ENCODE peak calls at places on chromosome 19, in seven cellular contexts. One of them, this sample, is unnamed.

GRCh38 chr19:3936506-3937442 is 3.9 kb downstream of the NMRK2 start:
- DNase-seq in Ammon's horn: no peak
- DNase-seq in mesenteric fat pad: no peak
- DNase-seq in GM23338: no peak
- DNase-seq in EL: no peak
- DNase-seq in C1 segment of cervical spinal cord: no peak
- DNase-seq in activated CD4-positive, alpha-beta T cell treated with anti-CD3 and anti-CD28 coated beads, Interleukin-2, amount 10 ng/mL, durations not matched to agents 7 days and 5 days: no peak
- DNase-seq in this sample: no peak

GRCh38 chr19:10686661-10687517 is 14.3 kb upstream of the QTRT1 start:
- DNase-seq in Ammon's horn: peak
- DNase-seq in GM23338: no peak
- DNase-seq in EL: no peak
- DNase-seq in C1 segment of cervical spinal cord: peak
- DNase-seq in mesenteric fat pad: no peak
- DNase-seq in activated CD4-positive, alpha-beta T cell treated with anti-CD3 and anti-CD28 coated beads, Interleukin-2, amount 10 ng/mL, durations not matched to agents 7 days and 5 days: no peak
- DNase-seq in this sample: no peak

GRCh38 chr19:45011959-45012358 is 10.7 kb downstream of the RELB start:
- DNase-seq in GM23338: peak
- DNase-seq in Ammon's horn: no peak
- DNase-seq in mesenteric fat pad: no peak
- DNase-seq in activated CD4-positive, alpha-beta T cell treated with anti-CD3 and anti-CD28 coated beads, Interleukin-2, amount 10 ng/mL, durations not matched to agents 7 days and 5 days: no peak
- DNase-seq in EL: no peak
- DNase-seq in C1 segment of cervical spinal cord: no peak
- DNase-seq in this sample: no peak

GRCh38 chr19:55178781-55179569 is 1.1 kb downstream of the SYT5 start:
- DNase-seq in activated CD4-positive, alpha-beta T cell treated with anti-CD3 and anti-CD28 coated beads, Interleukin-2, amount 10 ng/mL, durations not matched to agents 7 days and 5 days: peak
- DNase-seq in Ammon's horn: peak
- DNase-seq in mesenteric fat pad: no peak
- DNase-seq in C1 segment of cervical spinal cord: peak
- DNase-seq in GM23338: peak
- DNase-seq in EL: peak
- DNase-seq in this sample: peak

GRCh38 chr19:49912965-49913685 is 15.9 kb upstream of the ATF5 start:
- DNase-seq in EL: no peak
- DNase-seq in activated CD4-positive, alpha-beta T cell treated with anti-CD3 and anti-CD28 coated beads, Interleukin-2, amount 10 ng/mL, durations not matched to agents 7 days and 5 days: no peak
- DNase-seq in mesenteric fat pad: no peak
- DNase-seq in C1 segment of cervical spinal cord: no peak
- DNase-seq in Ammon's horn: no peak
- DNase-seq in GM23338: peak
- DNase-seq in this sample: peak

GRCh38 chr19:13176345-13176744 is 26.1 kb downstream of the IER2 start:
- DNase-seq in C1 segment of cervical spinal cord: no peak
- DNase-seq in EL: no peak
- DNase-seq in activated CD4-positive, alpha-beta T cell treated with anti-CD3 and anti-CD28 coated beads, Interleukin-2, amount 10 ng/mL, durations not matched to agents 7 days and 5 days: no peak
- DNase-seq in GM23338: no peak
- DNase-seq in mesenteric fat pad: no peak
- DNase-seq in Ammon's horn: no peak
- DNase-seq in this sample: no peak

GRCh38 chr19:41771410-41771809 is 16.1 kb downstream of the CEACAM6 start:
- DNase-seq in Ammon's horn: no peak
- DNase-seq in mesenteric fat pad: no peak
- DNase-seq in activated CD4-positive, alpha-beta T cell treated with anti-CD3 and anti-CD28 coated beads, Interleukin-2, amount 10 ng/mL, durations not matched to agents 7 days and 5 days: no peak
- DNase-seq in EL: no peak
- DNase-seq in C1 segment of cervical spinal cord: no peak
- DNase-seq in GM23338: no peak
- DNase-seq in this sample: no peak

GRCh38 chr19:51777570-51778460 is 16.8 kb downstream of the FPR2 start:
- DNase-seq in GM23338: peak
- DNase-seq in mesenteric fat pad: no peak
- DNase-seq in EL: peak
- DNase-seq in Ammon's horn: peak
- DNase-seq in C1 segment of cervical spinal cord: peak
- DNase-seq in activated CD4-positive, alpha-beta T cell treated with anti-CD3 and anti-CD28 coated beads, Interleukin-2, amount 10 ng/mL, durations not matched to agents 7 days and 5 days: peak
- DNase-seq in this sample: peak

GRCh38 chr19:48511321-48511731 is 309 bp downstream of the LMTK3 start:
- DNase-seq in activated CD4-positive, alpha-beta T cell treated with anti-CD3 and anti-CD28 coated beads, Interleukin-2, amount 10 ng/mL, durations not matched to agents 7 days and 5 days: no peak
- DNase-seq in mesenteric fat pad: no peak
- DNase-seq in C1 segment of cervical spinal cord: no peak
- DNase-seq in GM23338: no peak
- DNase-seq in Ammon's horn: no peak
- DNase-seq in EL: no peak
- DNase-seq in this sample: no peak

GRCh38 chr19:10288662-10289166 is 1.0 kb upstream of the ICAM5 start:
- DNase-seq in activated CD4-positive, alpha-beta T cell treated with anti-CD3 and anti-CD28 coated beads, Interleukin-2, amount 10 ng/mL, durations not matched to agents 7 days and 5 days: peak
- DNase-seq in GM23338: peak
- DNase-seq in EL: peak
- DNase-seq in mesenteric fat pad: no peak
- DNase-seq in Ammon's horn: peak
- DNase-seq in C1 segment of cervical spinal cord: no peak
- DNase-seq in this sample: peak

GRCh38 chr19:19186742-19187141 is 5.2 kb downstream of the BORCS8 start:
- DNase-seq in activated CD4-positive, alpha-beta T cell treated with anti-CD3 and anti-CD28 coated beads, Interleukin-2, amount 10 ng/mL, durations not matched to agents 7 days and 5 days: no peak
- DNase-seq in Ammon's horn: no peak
- DNase-seq in EL: no peak
- DNase-seq in mesenteric fat pad: no peak
- DNase-seq in C1 segment of cervical spinal cord: no peak
- DNase-seq in GM23338: no peak
- DNase-seq in this sample: no peak

GRCh38 chr19:2523630-2524311 is 47.8 kb downstream of the GADD45B start:
- DNase-seq in GM23338: peak
- DNase-seq in activated CD4-positive, alpha-beta T cell treated with anti-CD3 and anti-CD28 coated beads, Interleukin-2, amount 10 ng/mL, durations not matched to agents 7 days and 5 days: no peak
- DNase-seq in C1 segment of cervical spinal cord: no peak
- DNase-seq in EL: peak
- DNase-seq in Ammon's horn: peak
- DNase-seq in mesenteric fat pad: no peak
- DNase-seq in this sample: no peak

GRCh38 chr19:334296-335071 is 10.1 kb downstream of the MIER2 start:
- DNase-seq in GM23338: no peak
- DNase-seq in C1 segment of cervical spinal cord: no peak
- DNase-seq in EL: peak
- DNase-seq in activated CD4-positive, alpha-beta T cell treated with anti-CD3 and anti-CD28 coated beads, Interleukin-2, amount 10 ng/mL, durations not matched to agents 7 days and 5 days: no peak
- DNase-seq in Ammon's horn: no peak
- DNase-seq in mesenteric fat pad: peak
- DNase-seq in this sample: no peak

GRCh38 chr19:52307275-52307674 is 10.3 kb downstream of the ZNF480 start:
- DNase-seq in EL: peak
- DNase-seq in mesenteric fat pad: no peak
- DNase-seq in GM23338: peak
- DNase-seq in Ammon's horn: no peak
- DNase-seq in activated CD4-positive, alpha-beta T cell treated with anti-CD3 and anti-CD28 coated beads, Interleukin-2, amount 10 ng/mL, durations not matched to agents 7 days and 5 days: peak
- DNase-seq in C1 segment of cervical spinal cord: no peak
- DNase-seq in this sample: peak

GRCh38 chr19:11152318-11153062 is 3.1 kb downstream of the SPC24 start:
- DNase-seq in C1 segment of cervical spinal cord: peak
- DNase-seq in GM23338: no peak
- DNase-seq in Ammon's horn: no peak
- DNase-seq in EL: peak
- DNase-seq in mesenteric fat pad: no peak
- DNase-seq in activated CD4-positive, alpha-beta T cell treated with anti-CD3 and anti-CD28 coated beads, Interleukin-2, amount 10 ng/mL, durations not matched to agents 7 days and 5 days: no peak
- DNase-seq in this sample: no peak

GRCh38 chr19:18300930-18301717 is 19.7 kb upstream of the JUND start:
- DNase-seq in Ammon's horn: no peak
- DNase-seq in C1 segment of cervical spinal cord: no peak
- DNase-seq in activated CD4-positive, alpha-beta T cell treated with anti-CD3 and anti-CD28 coated beads, Interleukin-2, amount 10 ng/mL, durations not matched to agents 7 days and 5 days: no peak
- DNase-seq in EL: peak
- DNase-seq in GM23338: no peak
- DNase-seq in mesenteric fat pad: no peak
- DNase-seq in this sample: no peak

GRCh38 chr19:29875931-29876330 is 64.1 kb downstream of the CCNE1 start:
- DNase-seq in activated CD4-positive, alpha-beta T cell treated with anti-CD3 and anti-CD28 coated beads, Interleukin-2, amount 10 ng/mL, durations not matched to agents 7 days and 5 days: no peak
- DNase-seq in mesenteric fat pad: no peak
- DNase-seq in C1 segment of cervical spinal cord: no peak
- DNase-seq in EL: no peak
- DNase-seq in GM23338: no peak
- DNase-seq in Ammon's horn: no peak
- DNase-seq in this sample: no peak

GRCh38 chr19:30788105-30788765 is 416.1 kb downstream of the ZNF536 start:
- DNase-seq in activated CD4-positive, alpha-beta T cell treated with anti-CD3 and anti-CD28 coated beads, Interleukin-2, amount 10 ng/mL, durations not matched to agents 7 days and 5 days: no peak
- DNase-seq in mesenteric fat pad: no peak
- DNase-seq in GM23338: no peak
- DNase-seq in EL: no peak
- DNase-seq in Ammon's horn: no peak
- DNase-seq in C1 segment of cervical spinal cord: no peak
- DNase-seq in this sample: no peak

GRCh38 chr19:50897612-50898011 is 13.6 kb downstream of the KLK4 start:
- DNase-seq in C1 segment of cervical spinal cord: no peak
- DNase-seq in Ammon's horn: no peak
- DNase-seq in mesenteric fat pad: no peak
- DNase-seq in EL: no peak
- DNase-seq in activated CD4-positive, alpha-beta T cell treated with anti-CD3 and anti-CD28 coated beads, Interleukin-2, amount 10 ng/mL, durations not matched to agents 7 days and 5 days: no peak
- DNase-seq in GM23338: no peak
- DNase-seq in this sample: no peak

GRCh38 chr19:31100945-31101344 is 248.3 kb downstream of the TSHZ3 start:
- DNase-seq in GM23338: no peak
- DNase-seq in activated CD4-positive, alpha-beta T cell treated with anti-CD3 and anti-CD28 coated beads, Interleukin-2, amount 10 ng/mL, durations not matched to agents 7 days and 5 days: no peak
- DNase-seq in EL: no peak
- DNase-seq in C1 segment of cervical spinal cord: no peak
- DNase-seq in Ammon's horn: no peak
- DNase-seq in mesenteric fat pad: no peak
- DNase-seq in this sample: no peak

GRCh38 chr19:39193785-39194184 is 3.0 kb upstream of the NCCRP1 start:
- DNase-seq in C1 segment of cervical spinal cord: no peak
- DNase-seq in activated CD4-positive, alpha-beta T cell treated with anti-CD3 and anti-CD28 coated beads, Interleukin-2, amount 10 ng/mL, durations not matched to agents 7 days and 5 days: no peak
- DNase-seq in GM23338: no peak
- DNase-seq in Ammon's horn: no peak
- DNase-seq in mesenteric fat pad: no peak
- DNase-seq in EL: no peak
- DNase-seq in this sample: no peak

GRCh38 chr19:30228113-30228725 is 144.0 kb upstream of the ZNF536 start:
- DNase-seq in GM23338: peak
- DNase-seq in activated CD4-positive, alpha-beta T cell treated with anti-CD3 and anti-CD28 coated beads, Interleukin-2, amount 10 ng/mL, durations not matched to agents 7 days and 5 days: no peak
- DNase-seq in mesenteric fat pad: peak
- DNase-seq in Ammon's horn: peak
- DNase-seq in C1 segment of cervical spinal cord: no peak
- DNase-seq in EL: no peak
- DNase-seq in this sample: peak

GRCh38 chr19:2540646-2541454 is 64.9 kb downstream of the GADD45B start:
- DNase-seq in C1 segment of cervical spinal cord: no peak
- DNase-seq in activated CD4-positive, alpha-beta T cell treated with anti-CD3 and anti-CD28 coated beads, Interleukin-2, amount 10 ng/mL, durations not matched to agents 7 days and 5 days: no peak
- DNase-seq in Ammon's horn: no peak
- DNase-seq in GM23338: peak
- DNase-seq in mesenteric fat pad: peak
- DNase-seq in EL: peak
- DNase-seq in this sample: peak

GRCh38 chr19:10086032-10086903 is at the start of gene SHFL:
- DNase-seq in GM23338: peak
- DNase-seq in activated CD4-positive, alpha-beta T cell treated with anti-CD3 and anti-CD28 coated beads, Interleukin-2, amount 10 ng/mL, durations not matched to agents 7 days and 5 days: peak
- DNase-seq in Ammon's horn: peak
- DNase-seq in C1 segment of cervical spinal cord: peak
- DNase-seq in EL: peak
- DNase-seq in mesenteric fat pad: peak
- DNase-seq in this sample: peak

GRCh38 chr19:13091400-13092161 is 11.1 kb downstream of the LYL1 start:
- DNase-seq in GM23338: peak
- DNase-seq in activated CD4-positive, alpha-beta T cell treated with anti-CD3 and anti-CD28 coated beads, Interleukin-2, amount 10 ng/mL, durations not matched to agents 7 days and 5 days: no peak
- DNase-seq in Ammon's horn: peak
- DNase-seq in EL: no peak
- DNase-seq in mesenteric fat pad: no peak
- DNase-seq in C1 segment of cervical spinal cord: no peak
- DNase-seq in this sample: peak

GRCh38 chr19:2488942-2489731 is 13.2 kb downstream of the GADD45B start:
- DNase-seq in C1 segment of cervical spinal cord: peak
- DNase-seq in Ammon's horn: peak
- DNase-seq in mesenteric fat pad: no peak
- DNase-seq in GM23338: peak
- DNase-seq in EL: peak
- DNase-seq in activated CD4-positive, alpha-beta T cell treated with anti-CD3 and anti-CD28 coated beads, Interleukin-2, amount 10 ng/mL, durations not matched to agents 7 days and 5 days: no peak
- DNase-seq in this sample: peak

GRCh38 chr19:49849433-49850220 is 1.3 kb upstream of the PTOV1 start:
- DNase-seq in C1 segment of cervical spinal cord: no peak
- DNase-seq in EL: no peak
- DNase-seq in GM23338: no peak
- DNase-seq in Ammon's horn: no peak
- DNase-seq in mesenteric fat pad: no peak
- DNase-seq in activated CD4-positive, alpha-beta T cell treated with anti-CD3 and anti-CD28 coated beads, Interleukin-2, amount 10 ng/mL, durations not matched to agents 7 days and 5 days: no peak
- DNase-seq in this sample: no peak

GRCh38 chr19:43576479-43576878 is 878 bp downstream of the PINLYP start:
- DNase-seq in activated CD4-positive, alpha-beta T cell treated with anti-CD3 and anti-CD28 coated beads, Interleukin-2, amount 10 ng/mL, durations not matched to agents 7 days and 5 days: no peak
- DNase-seq in EL: no peak
- DNase-seq in GM23338: no peak
- DNase-seq in C1 segment of cervical spinal cord: no peak
- DNase-seq in Ammon's horn: no peak
- DNase-seq in mesenteric fat pad: no peak
- DNase-seq in this sample: no peak

GRCh38 chr19:32339988-32340874 is 5.2 kb upstream of the ZNF507 start:
- DNase-seq in EL: peak
- DNase-seq in activated CD4-positive, alpha-beta T cell treated with anti-CD3 and anti-CD28 coated beads, Interleukin-2, amount 10 ng/mL, durations not matched to agents 7 days and 5 days: peak
- DNase-seq in GM23338: peak
- DNase-seq in Ammon's horn: peak
- DNase-seq in C1 segment of cervical spinal cord: peak
- DNase-seq in mesenteric fat pad: no peak
- DNase-seq in this sample: peak

GRCh38 chr19:1269478-1270167 is 491 bp downstream of the CIRBP start:
- DNase-seq in mesenteric fat pad: peak
- DNase-seq in activated CD4-positive, alpha-beta T cell treated with anti-CD3 and anti-CD28 coated beads, Interleukin-2, amount 10 ng/mL, durations not matched to agents 7 days and 5 days: peak
- DNase-seq in C1 segment of cervical spinal cord: peak
- DNase-seq in EL: peak
- DNase-seq in Ammon's horn: peak
- DNase-seq in GM23338: peak
- DNase-seq in this sample: peak

GRCh38 chr19:46042252-46042883 is 1.6 kb upstream of the IGFL4 start:
- DNase-seq in C1 segment of cervical spinal cord: no peak
- DNase-seq in mesenteric fat pad: no peak
- DNase-seq in EL: no peak
- DNase-seq in Ammon's horn: no peak
- DNase-seq in GM23338: no peak
- DNase-seq in activated CD4-positive, alpha-beta T cell treated with anti-CD3 and anti-CD28 coated beads, Interleukin-2, amount 10 ng/mL, durations not matched to agents 7 days and 5 days: no peak
- DNase-seq in this sample: no peak

GRCh38 chr19:13839938-13840750 is 36.8 kb upstream of the NANOS3 start:
- DNase-seq in GM23338: no peak
- DNase-seq in activated CD4-positive, alpha-beta T cell treated with anti-CD3 and anti-CD28 coated beads, Interleukin-2, amount 10 ng/mL, durations not matched to agents 7 days and 5 days: peak
- DNase-seq in EL: peak
- DNase-seq in mesenteric fat pad: no peak
- DNase-seq in Ammon's horn: no peak
- DNase-seq in C1 segment of cervical spinal cord: peak
- DNase-seq in this sample: no peak

GRCh38 chr19:33644284-33644836 is 22.6 kb downstream of the CHST8 start:
- DNase-seq in EL: no peak
- DNase-seq in Ammon's horn: no peak
- DNase-seq in mesenteric fat pad: peak
- DNase-seq in activated CD4-positive, alpha-beta T cell treated with anti-CD3 and anti-CD28 coated beads, Interleukin-2, amount 10 ng/mL, durations not matched to agents 7 days and 5 days: no peak
- DNase-seq in GM23338: no peak
- DNase-seq in C1 segment of cervical spinal cord: no peak
- DNase-seq in this sample: no peak

GRCh38 chr19:42191855-42192254 is 25.6 kb downstream of the DEDD2 start:
- DNase-seq in EL: peak
- DNase-seq in activated CD4-positive, alpha-beta T cell treated with anti-CD3 and anti-CD28 coated beads, Interleukin-2, amount 10 ng/mL, durations not matched to agents 7 days and 5 days: no peak
- DNase-seq in Ammon's horn: no peak
- DNase-seq in C1 segment of cervical spinal cord: no peak
- DNase-seq in GM23338: no peak
- DNase-seq in mesenteric fat pad: no peak
- DNase-seq in this sample: no peak

GRCh38 chr19:6056801-6057650 is 53.3 kb downstream of the RFX2 start:
- DNase-seq in EL: peak
- DNase-seq in activated CD4-positive, alpha-beta T cell treated with anti-CD3 and anti-CD28 coated beads, Interleukin-2, amount 10 ng/mL, durations not matched to agents 7 days and 5 days: no peak
- DNase-seq in C1 segment of cervical spinal cord: peak
- DNase-seq in Ammon's horn: peak
- DNase-seq in GM23338: peak
- DNase-seq in mesenteric fat pad: no peak
- DNase-seq in this sample: no peak

This sample was measured in WTC11.